ENCODE peak calls at places on chromosomes 16 and 17, in four cellular contexts. L is upper lobe of right lung, T is mammary epithelial cell, G is lower lobe of right lung. Y is an unnamed sample.

GRCh38 chr17:60396412-60396811 is 4.5 kb upstream of the USP32 start:
- DNase-seq in G (no peak), T (no peak), L (no peak), Y (no peak)

GRCh38 chr17:3659541-3660111 is 8.8 kb downstream of the TAX1BP3 start:
- DNase-seq in G (no peak), L (no peak), T (peak; percentile 80), Y (peak; percentile 81)

GRCh38 chr17:18916816-18917496 is 35.0 kb upstream of the SLC5A10 start:
- DNase-seq in G (no peak), L (no peak), T (no peak), Y (no peak)

GRCh38 chr17:80263253-80264047 is 2.8 kb downstream of the RNF213 start:
- DNase-seq in G (peak; percentile 90), L (peak; percentile 87), T (peak; percentile 77), Y (no peak)

GRCh38 chr17:79664925-79665738 is 54.3 kb upstream of the RBFOX3 start:
- DNase-seq in G (peak; percentile 86), L (peak; percentile 88), T (peak; percentile 19), Y (peak; percentile 89)

GRCh38 chr17:79340771-79341528 is 266.3 kb downstream of the ENGASE start:
- DNase-seq in T (no peak), L (no peak), G (no peak), Y (no peak)

GRCh38 chr17:28953444-28954118 is 2.3 kb upstream of the PHF12 start:
- DNase-seq in T (peak; percentile 19), G (no peak), L (no peak), Y (no peak)

GRCh38 chr16:59573528-59574271 is 839.6 kb upstream of the GOT2 start:
- DNase-seq in L (no peak), G (no peak), T (peak; percentile 37), Y (no peak)

GRCh38 chr16:56898847-56899246 is 33.1 kb upstream of the HERPUD1 start:
- DNase-seq in T (no peak), G (no peak), L (no peak), Y (no peak)

GRCh38 chr17:81581758-81582157 is 29.6 kb upstream of the FAAP100 start:
- DNase-seq in G (no peak), L (no peak), T (no peak), Y (no peak)

GRCh38 chr17:75412455-75413317 is 7.2 kb upstream of the GRB2 start:
- DNase-seq in T (peak; percentile 62), L (no peak), G (no peak), Y (no peak)

GRCh38 chr16:21326459-21326858 is 48.4 kb upstream of the CRYM start:
- DNase-seq in L (no peak), G (no peak), T (no peak), Y (no peak)

GRCh38 chr16:10039220-10040096 is 142.8 kb downstream of the GRIN2A start:
- DNase-seq in T (no peak), L (no peak), G (no peak), Y (peak; percentile 67)

GRCh38 chr16:1760911-1761310 is 10.4 kb downstream of the NME3 start:
- DNase-seq in L (no peak), G (no peak), T (no peak), Y (peak; percentile 57)

GRCh38 chr17:8056976-8057625 is 18.2 kb downstream of the ALOX15B start:
- DNase-seq in T (no peak), G (peak; percentile 48), L (peak; percentile 63), Y (no peak)

GRCh38 chr17:76431509-76431908 is 21.4 kb downstream of the UBE2O start:
- DNase-seq in L (no peak), G (no peak), T (no peak), Y (no peak)

GRCh38 chr16:56985288-56985961 is 3.9 kb upstream of the NLRC5 start:
- DNase-seq in L (no peak), T (peak; percentile 75), G (peak; percentile 58), Y (peak; percentile 55)

GRCh38 chr16:1286492-1287094 is 22.8 kb upstream of the UBE2I start:
- DNase-seq in G (no peak), T (no peak), L (no peak), Y (peak; percentile 65)

GRCh38 chr16:73304008-73304814 is 256.3 kb upstream of the ZFHX3 start:
- DNase-seq in T (no peak), G (no peak), L (no peak), Y (no peak)

GRCh38 chr17:82392967-82393366 is 21.4 kb downstream of the UTS2R start:
- DNase-seq in G (no peak), L (no peak), T (no peak), Y (no peak)

GRCh38 chr17:10177921-10178788 is 20.3 kb downstream of the GAS7 start:
- DNase-seq in T (no peak), G (no peak), L (no peak), Y (no peak)

GRCh38 chr16:53837421-53837820 is 133.5 kb downstream of the FTO start:
- DNase-seq in T (no peak), L (no peak), G (no peak), Y (no peak)

GRCh38 chr17:19290047-19290705 is 53.0 kb downstream of the EPN2 start:
- DNase-seq in G (no peak), T (no peak), L (no peak), Y (no peak)

GRCh38 chr16:85430523-85431381 is 182.4 kb upstream of the GSE1 start:
- DNase-seq in T (no peak), G (peak; percentile 48), L (peak; percentile 65), Y (peak; percentile 66)

GRCh38 chr16:88633684-88634140 is 4.7 kb upstream of the IL17C start:
- DNase-seq in L (peak; percentile 80), G (peak; percentile 62), T (peak; percentile 24), Y (peak; percentile 89)

GRCh38 chr17:77131919-77132318 is 8.8 kb upstream of the SEC14L1 start:
- DNase-seq in L (no peak), G (no peak), T (peak; percentile 73), Y (no peak)

GRCh38 chr16:12271006-12271405 is 294.5 kb downstream of the SNX29 start:
- DNase-seq in L (no peak), G (no peak), T (peak; percentile 19), Y (no peak)

GRCh38 chr16:55046513-55046912 is 115.8 kb downstream of the IRX5 start:
- DNase-seq in T (no peak), G (no peak), L (no peak), Y (no peak)

GRCh38 chr17:49873926-49874325 is 26.1 kb upstream of the TAC4 start:
- DNase-seq in T (no peak), L (no peak), G (no peak), Y (peak; percentile 51)

GRCh38 chr16:84279871-84280270 is 14.8 kb upstream of the WFDC1 start:
- DNase-seq in T (no peak), G (no peak), L (no peak), Y (no peak)

GRCh38 chr17:7234100-7235012 is at the start of gene DVL2:
- DNase-seq in L (peak; percentile 97), G (peak; percentile 97), T (peak; percentile 86), Y (peak; percentile 96)

GRCh38 chr17:2011421-2012371 is 13.4 kb downstream of the RTN4RL1 start:
- DNase-seq in L (peak; percentile 72), T (peak; percentile 51), G (peak; percentile 70), Y (peak; percentile 79)

GRCh38 chr16:75326333-75326732 is 74.9 kb upstream of the BCAR1 start:
- DNase-seq in G (no peak), T (no peak), L (no peak), Y (no peak)

GRCh38 chr17:64200080-64201042 is 62.7 kb downstream of the TEX2 start:
- DNase-seq in L (no peak), G (no peak), T (no peak), Y (no peak)
- H3K4me1 ChIP-seq in L (peaks cover 19% of the 10 kb centered on the region), G (peaks cover 18% of the 10 kb centered on the region), T (peaks cover 47% of the 10 kb centered on the region), Y (peaks cover 20% of the 10 kb centered on the region)

GRCh38 chr16:23353440-23353839 is 51.3 kb downstream of the SCNN1B start:
- DNase-seq in G (no peak), T (no peak), L (no peak), Y (no peak)

GRCh38 chr16:23343643-23344612 is 41.8 kb downstream of the SCNN1B start:
- DNase-seq in G (no peak), L (no peak), T (no peak), Y (no peak)

GRCh38 chr16:23345237-23345636 is 43.1 kb downstream of the SCNN1B start:
- DNase-seq in L (no peak), T (no peak), G (no peak), Y (no peak)

GRCh38 chr16:23351360-23351759 is 49.3 kb downstream of the SCNN1B start:
- DNase-seq in G (no peak), T (no peak), L (peak; percentile 34), Y (no peak)

GRCh38 chr16:23348579-23349469 is 46.7 kb downstream of the SCNN1B start:
- DNase-seq in T (no peak), L (no peak), G (no peak), Y (peak; percentile 34)
- TF ChIP-seq CTCF in T (peak; percentile 4), L (no peak), G (no peak), Y (no peak)

GRCh38 chr17:27540300-27541105 is 84.3 kb downstream of the KSR1 start:
- DNase-seq in G (peak; percentile 94), T (peak; percentile 49), L (peak; percentile 94), Y (peak; percentile 97)
- H3K4me1 ChIP-seq in G (peaks cover 66% of the 10 kb centered on the region), T (no peaks in the 10 kb centered on the region), L (peaks cover 47% of the 10 kb centered on the region), Y (peaks cover 54% of the 10 kb centered on the region)

GRCh38 chr16:26464576-26465266 is 602.0 kb upstream of the C16orf82 start:
- DNase-seq in G (no peak), L (no peak), T (no peak), Y (no peak)
- TF ChIP-seq CTCF in G (no peak), L (no peak), T (no peak), Y (no peak)

GRCh38 chr17:73624496-73624988 is 19.7 kb downstream of the SDK2 start:
- DNase-seq in L (no peak), T (peak; percentile 44), G (no peak), Y (no peak)

GRCh38 chr17:73623247-73623646 is 21.0 kb downstream of the SDK2 start:
- DNase-seq in G (no peak), L (no peak), T (no peak), Y (no peak)

GRCh38 chr17:73625006-73625405 is 19.2 kb downstream of the SDK2 start:
- DNase-seq in G (no peak), T (peak; percentile 85), L (no peak), Y (no peak)

GRCh38 chr17:73628642-73629552 is 15.3 kb downstream of the SDK2 start:
- DNase-seq in G (no peak), T (peak; percentile 77), L (peak; percentile 47), Y (no peak)

GRCh38 chr17:73625975-73626706 is 18.1 kb downstream of the SDK2 start:
- DNase-seq in G (no peak), L (no peak), T (peak; percentile 91), Y (no peak)
- H3K4me1 ChIP-seq in G (no peaks in the 10 kb centered on the region), L (no peaks in the 10 kb centered on the region), T (peaks cover 63% of the 10 kb centered on the region), Y (no peaks in the 10 kb centered on the region)

DNA sequence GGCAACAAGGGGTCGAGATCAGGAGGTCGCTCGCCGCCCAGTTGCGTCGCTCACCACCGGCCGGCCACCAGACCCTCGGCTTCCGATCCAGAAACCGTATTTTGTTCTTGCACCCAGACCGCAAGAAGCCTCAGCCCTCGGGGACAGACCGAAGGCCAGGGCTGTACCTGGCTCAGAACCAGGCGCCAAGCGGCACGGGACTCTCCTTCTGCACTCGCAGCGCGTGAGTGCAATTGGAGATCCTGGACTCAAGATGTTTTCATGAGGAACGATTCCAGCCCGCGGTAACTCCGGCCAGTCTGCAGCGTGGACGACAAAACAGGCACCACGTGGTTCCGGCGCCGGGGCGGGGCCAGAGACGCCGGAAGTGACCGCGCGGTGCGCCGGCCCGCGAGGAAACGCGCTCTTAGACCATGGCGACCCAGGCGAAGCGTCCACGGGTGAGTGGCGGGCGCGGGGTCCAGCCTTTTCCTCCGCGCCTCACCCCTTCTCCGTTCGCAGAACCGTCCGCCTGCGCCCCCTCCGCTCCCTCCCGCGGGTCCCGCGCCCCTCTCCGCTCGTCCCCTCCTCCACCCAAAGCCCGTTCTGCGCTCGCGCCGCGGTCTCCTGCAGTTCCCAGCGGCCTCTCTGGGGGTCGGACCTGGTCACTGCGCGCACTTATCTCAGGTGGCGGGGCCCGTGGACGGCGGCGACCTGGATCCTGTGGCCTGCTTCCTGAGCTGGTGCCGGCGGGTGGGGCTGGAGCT is at the start of gene SETD6:
- DNase-seq in G (peak; percentile 92), T (peak; percentile 77), L (peak; percentile 95), Y (peak; percentile 93)
- TF ChIP-seq CTCF in G (peak; percentile 22), T (peak; percentile 35), L (peak; percentile 14), Y (no peak)

Y was measured in upper lobe of left lung.